ENCODE peak calls at places on chromosome 9, in nine cellular contexts. P is stomach, J is spleen, B is ovary, D is prostate gland, O is breast epithelium, C is A549, H is adrenal gland, K is IMR-90. I is an unnamed sample. For H3K4me1, the result is how much of the 10 kb centered on the place peaks cover.

GRCh38 chr9:95313010-95313498 is 4.5 kb downstream of the FANCC start:
- DNase-seq in P (peak), J (peak), B (peak), D (peak), O (peak), C (peak), H (peak), K (peak), I (no peak)

GRCh38 chr9:29511680-29512079 is 1938.4 kb upstream of the C9orf72 start:
- DNase-seq in P (no peak), J (no peak), B (no peak), D (no peak), O (no peak), C (no peak), H (no peak), K (no peak), I (no peak)

GRCh38 chr9:77440057-77440456 is 208.1 kb downstream of the GNA14 start:
- DNase-seq in P (no peak), J (no peak), B (no peak), D (no peak), O (no peak), C (no peak), H (no peak), K (peak), I (peak)

GRCh38 chr9:127567898-127568617 is 44.0 kb upstream of the STXBP1 start:
- DNase-seq in P (no peak), J (peak), B (peak), D (no peak), O (no peak), C (no peak), H (peak), K (no peak), I (no peak)

GRCh38 chr9:34158362-34158869 is 20.4 kb upstream of the UBAP1 start:
- DNase-seq in P (no peak), J (peak), B (no peak), D (no peak), O (no peak), C (peak), H (peak), K (peak), I (no peak)

GRCh38 chr9:84947412-84947972 is 278.0 kb downstream of the NTRK2 start:
- DNase-seq in P (no peak), J (no peak), B (no peak), D (no peak), O (peak), C (peak), H (no peak), K (no peak), I (no peak)

GRCh38 chr9:34600908-34601307 is 11.0 kb downstream of the RPP25L start:
- DNase-seq in P (no peak), J (no peak), B (no peak), D (peak), O (no peak), C (no peak), H (no peak), K (no peak), I (no peak)

GRCh38 chr9:78893758-78894157 is 596.8 kb downstream of the PSAT1 start:
- DNase-seq in P (no peak), J (no peak), B (no peak), D (no peak), O (no peak), C (no peak), H (no peak), K (no peak), I (no peak)

GRCh38 chr9:78441396-78441795 is 144.5 kb downstream of the PSAT1 start:
- DNase-seq in P (no peak), J (no peak), B (no peak), D (no peak), O (no peak), C (no peak), H (no peak), K (no peak), I (no peak)

GRCh38 chr9:114164191-114164794 is 9.0 kb downstream of the COL27A1 start:
- DNase-seq in P (no peak), J (peak), B (no peak), D (no peak), O (no peak), C (no peak), H (no peak), K (no peak), I (no peak)

GRCh38 chr9:93299418-93300174 is 115.7 kb downstream of the WNK2 start:
- DNase-seq in P (no peak), J (peak), B (no peak), D (no peak), O (no peak), C (no peak), H (no peak), K (no peak), I (peak)

GRCh38 chr9:81080900-81081299 is 608.4 kb downstream of the TLE1 start:
- DNase-seq in P (no peak), J (no peak), B (no peak), D (no peak), O (no peak), C (no peak), H (no peak), K (no peak), I (no peak)

GRCh38 chr9:120571443-120572257 is 8.3 kb downstream of the CDK5RAP2 start:
- DNase-seq in P (peak), J (no peak), B (no peak), D (peak), O (peak), C (peak), H (peak), K (peak), I (no peak)

GRCh38 chr9:127825319-127826051 is 22.8 kb downstream of the FPGS start:
- DNase-seq in P (peak), J (peak), B (peak), D (peak), O (no peak), C (peak), H (peak), K (no peak), I (no peak)

GRCh38 chr9:29212590-29213373 is 1639.5 kb upstream of the C9orf72 start:
- DNase-seq in P (peak), J (no peak), B (no peak), D (no peak), O (no peak), C (peak), H (no peak), K (no peak), I (no peak)

GRCh38 chr9:128636556-128637530 is 19.8 kb downstream of the DYNC2I2 start:
- DNase-seq in P (no peak), J (peak), B (no peak), D (no peak), O (peak), C (peak), H (peak), K (no peak), I (no peak)

GRCh38 chr9:18061332-18061731 is 412.6 kb upstream of the ADAMTSL1 start:
- DNase-seq in P (no peak), J (no peak), B (no peak), D (no peak), O (no peak), C (no peak), H (no peak), K (no peak), I (no peak)

GRCh38 chr9:97714435-97714834 is 17.3 kb upstream of the XPA start:
- DNase-seq in P (no peak), J (no peak), B (no peak), D (no peak), O (no peak), C (peak), H (no peak), K (peak), I (no peak)

GRCh38 chr9:135946392-135946994 is 14.7 kb downstream of the UBAC1 start:
- DNase-seq in P (no peak), J (no peak), B (no peak), D (no peak), O (no peak), C (no peak), H (no peak), K (no peak), I (no peak)

GRCh38 chr9:1939926-1940368 is 75.2 kb upstream of the SMARCA2 start:
- DNase-seq in P (peak), J (no peak), B (no peak), D (no peak), O (no peak), C (peak), H (no peak), K (peak), I (no peak)

GRCh38 chr9:114046237-114046755 is 31.8 kb downstream of the AMBP start:
- DNase-seq in P (no peak), J (no peak), B (no peak), D (no peak), O (no peak), C (no peak), H (no peak), K (no peak), I (no peak)

GRCh38 chr9:34370335-34370969 is 6.2 kb downstream of the MYORG start:
- DNase-seq in P (no peak), J (no peak), B (no peak), D (no peak), O (no peak), C (no peak), H (no peak), K (no peak), I (no peak)

GRCh38 chr9:106613250-106613737 is 249.7 kb upstream of the ZNF462 start:
- DNase-seq in P (peak), J (no peak), B (no peak), D (peak), O (no peak), C (no peak), H (no peak), K (no peak), I (no peak)

GRCh38 chr9:8648271-8648670 is 848.7 kb upstream of the DMAC1 start:
- DNase-seq in P (no peak), J (no peak), B (no peak), D (no peak), O (no peak), C (no peak), H (no peak), K (no peak), I (no peak)

GRCh38 chr9:92671323-92671722 is 1.4 kb upstream of the IPPK start:
- DNase-seq in P (no peak), J (no peak), B (peak), D (no peak), O (no peak), C (peak), H (peak), K (peak), I (no peak)

GRCh38 chr9:106025449-106025848 is 331.1 kb downstream of the TMEM38B start:
- DNase-seq in P (no peak), J (no peak), B (no peak), D (no peak), O (no peak), C (peak), H (no peak), K (no peak), I (no peak)

GRCh38 chr9:5767968-5768932 is 64.7 kb downstream of the ERMP1 start:
- DNase-seq in P (no peak), J (no peak), B (no peak), D (no peak), O (no peak), C (no peak), H (no peak), K (no peak), I (no peak)

GRCh38 chr9:70406446-70406862 is 8.0 kb downstream of the KLF9 start:
- DNase-seq in P (no peak), J (no peak), B (peak), D (no peak), O (peak), C (no peak), H (no peak), K (peak), I (no peak)

GRCh38 chr9:135602789-135603481 is 36.4 kb downstream of the GLT6D1 start:
- DNase-seq in P (peak), J (peak), B (peak), D (no peak), O (no peak), C (peak), H (peak), K (peak), I (no peak)

GRCh38 chr9:135107592-135108235 is 20.2 kb downstream of the OLFM1 start:
- DNase-seq in P (no peak), J (no peak), B (no peak), D (no peak), O (no peak), C (no peak), H (no peak), K (no peak), I (no peak)

GRCh38 chr9:38670542-38671371 is 49.2 kb downstream of the FAM240B start:
- DNase-seq in P (no peak), J (no peak), B (no peak), D (no peak), O (no peak), C (no peak), H (no peak), K (no peak), I (peak)

GRCh38 chr9:137550958-137551655 is 572 bp upstream of the MRPL41 start:
- DNase-seq in P (no peak), J (peak), B (no peak), D (peak), O (no peak), C (peak), H (peak), K (peak), I (no peak)

GRCh38 chr9:81431662-81432061 is 257.7 kb downstream of the TLE1 start:
- DNase-seq in P (no peak), J (no peak), B (no peak), D (no peak), O (no peak), C (no peak), H (no peak), K (peak), I (no peak)

GRCh38 chr9:124758061-124758460 is 13.1 kb downstream of the NR6A1 start:
- DNase-seq in P (no peak), J (no peak), B (no peak), D (no peak), O (no peak), C (no peak), H (no peak), K (no peak), I (no peak)

DNA sequence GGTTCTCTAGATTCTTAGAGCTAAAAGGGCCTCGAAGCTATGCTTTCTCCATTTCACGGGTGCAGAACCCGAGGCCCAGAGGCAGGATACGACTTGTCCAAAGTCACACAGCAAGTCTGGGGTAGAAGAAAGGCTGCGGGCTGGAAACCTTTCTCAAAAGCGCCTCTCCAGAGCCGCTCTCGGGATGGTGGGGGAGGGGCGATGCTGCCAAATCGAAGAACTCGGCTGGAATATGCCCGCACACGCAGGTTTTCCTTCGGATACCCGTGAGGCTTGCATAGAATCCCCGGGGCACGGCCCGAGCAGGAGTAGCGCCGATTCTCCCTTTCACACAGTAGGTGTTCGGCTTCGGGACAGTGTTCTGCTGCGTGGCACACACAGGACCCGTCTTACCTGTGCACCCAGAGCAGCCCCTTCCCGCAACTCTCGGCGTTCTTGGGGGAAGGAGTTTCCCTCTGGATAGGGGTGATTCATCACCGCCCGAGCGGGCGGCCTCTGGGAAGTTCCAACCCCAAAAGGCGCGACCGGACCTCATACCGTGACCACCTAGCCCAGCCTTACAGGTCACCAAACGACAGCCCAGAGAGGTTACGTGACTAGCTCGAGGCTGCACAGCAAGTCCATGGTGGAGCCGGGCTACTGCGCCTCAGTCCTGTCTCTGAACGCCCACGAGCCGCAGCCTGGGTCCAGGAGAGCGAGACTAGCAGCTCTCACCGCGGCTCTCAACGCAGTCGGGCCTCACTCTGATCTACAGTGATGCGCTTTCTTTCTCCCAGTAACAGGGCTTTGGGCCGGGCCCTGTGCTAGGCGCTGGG is 4.1 kb downstream of the PAX5 start:
- DNase-seq in P (no peak), J (peak), B (no peak), D (no peak), O (no peak), C (no peak), H (no peak), K (no peak), I (no peak)
- TF ChIP-seq POLR2A in P (no peak), J (no peak), B (no peak), D (no peak), O (no peak), C (no peak), H (no peak), K (no peak), I (no peak)

GRCh38 chr9:86977205-86977835 is 30.0 kb upstream of the GAS1 start:
- DNase-seq in P (no peak), J (no peak), B (no peak), D (no peak), O (no peak), C (no peak), H (no peak), K (peak), I (no peak)
- TF ChIP-seq CTCF in P (no peak), J (no peak), B (no peak), D (no peak), O (no peak), C (no peak), H (no peak), K (no peak), I (no peak)

GRCh38 chr9:133684461-133685361 is 48.5 kb downstream of the DBH start:
- DNase-seq in P (no peak), J (peak), B (no peak), D (no peak), O (no peak), C (no peak), H (no peak), K (no peak), I (no peak)

GRCh38 chr9:133685653-133686504 is 49.7 kb downstream of the DBH start:
- DNase-seq in P (no peak), J (peak), B (no peak), D (no peak), O (no peak), C (no peak), H (no peak), K (no peak), I (no peak)

GRCh38 chr9:133689151-133689763 is 48.9 kb downstream of the SARDH start:
- DNase-seq in P (no peak), J (peak), B (no peak), D (no peak), O (no peak), C (no peak), H (no peak), K (no peak), I (no peak)

GRCh38 chr9:133687856-133688761 is 50.0 kb downstream of the SARDH start:
- DNase-seq in P (no peak), J (peak), B (no peak), D (no peak), O (no peak), C (no peak), H (no peak), K (no peak), I (no peak)

GRCh38 chr9:133686642-133687575 is 50.7 kb downstream of the DBH start:
- DNase-seq in P (no peak), J (peak), B (no peak), D (no peak), O (no peak), C (no peak), H (no peak), K (no peak), I (no peak)
- H3K4me1 ChIP-seq in P (under half), J (under half), B (under half), D (under half), O (under half), C (under half), H (under half), K (under half), I (under half)

DNA sequence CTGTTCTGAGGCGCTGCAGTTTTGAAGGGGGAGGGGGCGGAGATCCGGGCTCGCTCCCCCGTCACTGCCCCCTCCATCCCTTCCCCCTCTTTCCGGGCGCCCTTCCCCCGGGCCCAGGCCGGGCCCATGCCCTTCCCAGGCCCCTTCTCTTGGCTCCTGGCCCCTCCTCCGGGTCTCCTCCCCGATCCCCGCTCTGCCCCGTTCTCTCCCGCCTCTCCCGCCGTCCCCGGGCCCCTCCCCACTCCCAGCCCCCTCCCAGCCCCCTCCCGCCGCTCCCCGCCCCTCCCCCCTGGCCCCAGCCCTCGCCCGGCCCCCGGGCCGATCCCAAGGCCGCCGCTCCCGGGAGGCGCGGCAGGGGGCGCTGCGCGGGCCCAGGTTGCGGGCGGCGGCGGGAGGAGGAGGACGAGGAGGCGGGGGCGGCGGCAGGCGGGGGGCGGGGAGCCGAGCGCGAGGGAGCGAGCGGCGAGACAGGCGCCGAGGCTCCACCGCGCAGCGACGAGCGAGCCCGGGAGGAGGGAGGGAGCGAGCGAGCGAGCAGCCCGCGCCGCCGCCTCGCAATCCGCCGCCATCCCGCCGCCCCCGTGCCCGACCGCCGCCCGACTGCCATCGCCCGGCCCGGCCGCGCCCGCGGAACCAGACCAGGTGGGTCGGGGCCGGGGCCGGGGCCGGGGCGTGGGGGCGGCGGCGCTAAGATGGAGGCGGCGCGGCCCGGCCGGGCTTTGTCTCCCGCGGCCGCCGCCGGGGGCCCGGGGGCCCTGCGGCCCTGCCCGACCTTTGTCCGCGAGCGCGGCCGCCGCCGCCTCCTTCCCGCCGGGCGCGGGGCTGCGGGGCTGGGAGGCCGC is at the start of gene PRRC2B:
- DNase-seq in P (peak), J (peak), B (peak), D (peak), O (peak), C (peak), H (peak), K (peak), I (no peak)
- TF ChIP-seq POLR2A in P (no peak), J (no peak), B (peak), D (peak), O (no peak), C (peak), H (no peak), K (peak), I (peak)

I was measured in vagina.